ENCODE peak calls at places on chromosomes 13 and 19, in eight cellular contexts. V, J, T, S, H, P, U and E are unnamed samples.

GRCh38 chr13:101325423-101325822 is 90.9 kb downstream of the NALCN start:
- DNase-seq in H (no peak), T (no peak), J (no peak), P (no peak), U (no peak), S (no peak), V (no peak), E (no peak)

GRCh38 chr13:53250977-53251376 is 222.4 kb downstream of the OLFM4 start:
- DNase-seq in S (no peak), T (no peak), H (no peak), U (no peak), J (no peak), V (no peak), P (no peak), E (no peak)

GRCh38 chr19:57665261-57665806 is 3.4 kb upstream of the ZSCAN4 start:
- DNase-seq in S (no peak), T (no peak), J (no peak), V (no peak), U (no peak), H (no peak), P (no peak), E (no peak)

GRCh38 chr13:114115191-114115671 is 17.2 kb downstream of the RASA3 start:
- DNase-seq in U (peak; percentile 39), V (peak; percentile 19), H (peak; percentile 65), S (no peak), J (no peak), T (no peak), P (no peak), E (no peak)

GRCh38 chr13:38045278-38046048 is 175.9 kb upstream of the TRPC4 start:
- DNase-seq in J (no peak), V (peak; percentile 27), T (no peak), H (peak; percentile 3), S (no peak), P (no peak), U (no peak), E (no peak)

GRCh38 chr13:81872581-81872980 is 1531.7 kb upstream of the SPRY2 start:
- DNase-seq in V (no peak), H (no peak), U (peak; percentile 1), P (no peak), S (no peak), J (no peak), T (no peak), E (no peak)

GRCh38 chr13:114079601-114080536 is 52.6 kb downstream of the RASA3 start:
- DNase-seq in V (no peak), P (no peak), S (no peak), J (no peak), T (no peak), H (no peak), U (no peak), E (no peak)

GRCh38 chr13:99431927-99432636 is 69.2 kb upstream of the TM9SF2 start:
- DNase-seq in U (no peak), J (no peak), V (no peak), H (no peak), P (no peak), S (no peak), T (no peak), E (no peak)

GRCh38 chr13:59422646-59423045 is 741.1 kb downstream of the DIAPH3 start:
- DNase-seq in J (no peak), H (no peak), V (no peak), U (no peak), S (no peak), T (no peak), P (no peak), E (no peak)

GRCh38 chr13:78022164-78022877 is 103.7 kb upstream of the EDNRB start:
- DNase-seq in V (peak; percentile 60), T (no peak), J (peak; percentile 1), U (peak; percentile 1), P (peak; percentile 24), S (peak; percentile 86), H (peak; percentile 16), E (peak; percentile 20)

GRCh38 chr13:74074723-74075122 is 59.5 kb downstream of the KLF12 start:
- DNase-seq in T (no peak), V (peak; percentile 24), S (no peak), J (no peak), P (no peak), U (no peak), H (peak; percentile 44), E (no peak)

GRCh38 chr19:13121551-13122274 is 3.6 kb downstream of the NACC1 start:
- DNase-seq in U (no peak), J (no peak), S (no peak), P (no peak), T (no peak), H (no peak), V (no peak), E (no peak)

GRCh38 chr19:54341295-54341694 is 2.3 kb upstream of the LILRA4 start:
- DNase-seq in S (no peak), T (no peak), H (no peak), P (no peak), U (no peak), V (no peak), J (no peak), E (no peak)

GRCh38 chr19:38527466-38528136 is 90.2 kb downstream of the MAP4K1 start:
- DNase-seq in S (no peak), P (no peak), H (no peak), U (no peak), T (no peak), J (no peak), V (no peak), E (no peak)

GRCh38 chr19:37217533-37217854 is 520 bp upstream of the ZNF383 start:
- DNase-seq in U (no peak), T (no peak), S (no peak), P (no peak), H (no peak), V (no peak), J (no peak), E (no peak)

GRCh38 chr13:29758591-29759114 is 91.8 kb downstream of the UBL3 start:
- DNase-seq in J (peak; percentile 36), H (no peak), S (peak; percentile 45), P (no peak), T (no peak), V (peak; percentile 59), U (no peak), E (no peak)

GRCh38 chr19:50925734-50926133 is 14.5 kb upstream of the KLK4 start:
- DNase-seq in V (peak; percentile 80), U (no peak), S (no peak), P (no peak), H (no peak), J (no peak), T (no peak), E (no peak)

GRCh38 chr13:42211704-42212103 is 60.2 kb upstream of the AKAP11 start:
- DNase-seq in P (no peak), U (no peak), J (no peak), T (no peak), H (no peak), V (peak; percentile 61), S (no peak), E (no peak)

GRCh38 chr19:55014714-55015113 is 23.4 kb downstream of the GP6 start:
- DNase-seq in S (peak; percentile 55), P (no peak), J (no peak), T (no peak), V (no peak), U (no peak), H (no peak), E (no peak)

GRCh38 chr13:20729633-20730585 is 26.4 kb downstream of the IL17D start:
- DNase-seq in P (no peak), V (no peak), U (no peak), J (no peak), H (no peak), S (no peak), T (no peak), E (no peak)

GRCh38 chr19:35114656-35115537 is 726 bp upstream of the FXYD3 start:
- DNase-seq in U (peak; percentile 80), V (peak; percentile 68), P (peak; percentile 93), S (peak; percentile 45), H (peak; percentile 86), J (peak; percentile 69), T (peak; percentile 89), E (no peak)

GRCh38 chr19:328025-328505 is 16.5 kb downstream of the MIER2 start:
- DNase-seq in H (no peak), S (no peak), V (no peak), J (no peak), P (no peak), T (no peak), U (no peak), E (no peak)

GRCh38 chr19:9013988-9014387 is 3.8 kb upstream of the MUC16 start:
- DNase-seq in H (no peak), T (no peak), P (no peak), S (no peak), J (no peak), V (no peak), U (no peak), E (no peak)

GRCh38 chr19:3821857-3822364 is 35.7 kb upstream of the MATK start:
- DNase-seq in S (peak; percentile 85), T (peak; percentile 5), U (peak; percentile 41), P (peak; percentile 40), V (no peak), H (peak; percentile 90), J (peak; percentile 97), E (no peak)